ENCODE peak calls at places on chromosome 1, in four cellular contexts. R is mucosa of descending colon, V is colonic mucosa, P is choroid plexus epithelial cell. D is an unnamed sample.
A peak's percentile ranks its signal among the peaks of the same experiment; 100 is the strongest.

GRCh38 chr1:32068891-32069590 is 3.7 kb upstream of the TMEM39B start:
- DNase-seq in V (no peak), P (peak; percentile 53), R (no peak), D (no peak)

GRCh38 chr1:99537886-99538617 is 107.9 kb upstream of the PALMD start:
- DNase-seq in R (no peak), P (no peak), V (no peak), D (no peak)

GRCh38 chr1:204296431-204296988 is 63.2 kb downstream of the PLEKHA6 start:
- DNase-seq in V (no peak), P (peak; percentile 87), R (no peak), D (no peak)

GRCh38 chr1:2271841-2272655 is 43.9 kb downstream of the SKI start:
- DNase-seq in V (no peak), P (no peak), R (peak; percentile 39), D (no peak)

GRCh38 chr1:198417041-198417440 is 123.4 kb downstream of the ATP6V1G3 start:
- DNase-seq in R (no peak), P (no peak), V (no peak), D (no peak)

GRCh38 chr1:245673920-245674414 is 519.2 kb downstream of the KIF26B start:
- DNase-seq in V (no peak), R (no peak), P (peak; percentile 60), D (no peak)

GRCh38 chr1:31923905-31924304 is 14.3 kb downstream of the PTP4A2 start:
- DNase-seq in R (no peak), P (peak; percentile 38), V (no peak), D (no peak)

GRCh38 chr1:28197682-28198415 is 21.4 kb upstream of the PTAFR start:
- DNase-seq in V (no peak), R (no peak), P (no peak), D (no peak)

GRCh38 chr1:89952021-89952995 is 42.6 kb upstream of the ZNF326 start:
- DNase-seq in V (no peak), R (no peak), P (peak; percentile 49), D (no peak)

GRCh38 chr1:51605961-51606723 is 10.8 kb upstream of the OSBPL9 start:
- DNase-seq in P (no peak), R (no peak), V (no peak), D (no peak)

GRCh38 chr1:2328676-2329455 is 62.5 kb downstream of the MORN1 start:
- DNase-seq in R (no peak), P (no peak), V (no peak), D (no peak)

GRCh38 chr1:21956720-21957552 is 19.8 kb upstream of the HSPG2 start:
- DNase-seq in V (peak; percentile 78), R (peak; percentile 73), P (no peak), D (peak; percentile 42)

GRCh38 chr1:19028110-19028509 is 71.6 kb upstream of the IFFO2 start:
- DNase-seq in V (peak; percentile 45), P (no peak), R (peak; percentile 42), D (no peak)

GRCh38 chr1:98355656-98356384 is 305.7 kb upstream of the SNX7 start:
- DNase-seq in R (no peak), V (no peak), P (no peak), D (no peak)

DNA sequence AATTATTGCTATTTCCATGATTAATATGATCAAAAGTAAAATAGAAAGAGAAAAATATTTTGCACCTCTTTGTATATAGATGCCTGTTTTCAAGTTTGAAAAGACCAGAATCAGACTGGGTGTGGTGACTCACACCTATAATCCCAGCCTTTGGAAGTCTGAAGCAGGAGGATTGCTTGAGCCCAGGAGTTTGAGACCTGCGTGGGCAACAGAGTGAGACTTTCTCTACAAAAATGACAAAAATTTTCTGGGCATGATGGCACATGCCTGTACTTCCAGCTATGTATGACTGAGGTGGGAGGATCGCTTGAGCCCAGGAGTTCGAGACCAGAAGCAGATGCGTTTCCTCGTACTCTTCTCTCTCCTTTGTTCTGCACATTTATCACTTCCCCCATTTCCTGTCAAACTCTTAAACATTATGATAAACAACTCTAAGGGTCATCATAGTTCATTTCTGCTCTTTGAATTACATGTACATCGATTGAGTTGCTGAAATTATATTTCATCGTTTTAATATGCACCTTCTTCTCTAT is 309.9 kb upstream of the SNX7 start:
- DNase-seq in P (no peak), V (no peak), R (no peak), D (no peak)
- TF ChIP-seq CTCF in P (no peak), V (no peak), R (no peak), D (no peak)

GRCh38 chr1:59455206-59455605 is 158.3 kb downstream of the FGGY start:
- DNase-seq in V (no peak), P (peak; percentile 40), R (no peak), D (no peak)

GRCh38 chr1:59452559-59452958 is 155.7 kb downstream of the FGGY start:
- DNase-seq in P (no peak), R (no peak), V (no peak), D (no peak)

GRCh38 chr1:59453297-59453970 is 156.5 kb downstream of the FGGY start:
- DNase-seq in R (no peak), P (no peak), V (no peak), D (no peak)

GRCh38 chr1:59458884-59459283 is 162.0 kb downstream of the FGGY start:
- DNase-seq in R (no peak), P (no peak), V (no peak), D (no peak)

GRCh38 chr1:59457786-59458185 is 160.9 kb downstream of the FGGY start:
- DNase-seq in V (no peak), P (no peak), R (no peak), D (no peak)
- TF ChIP-seq CTCF in V (no peak), P (no peak), R (no peak), D (no peak)

GRCh38 chr1:150162862-150163706 is 13.4 kb downstream of the PLEKHO1 start:
- DNase-seq in R (peak; percentile 81), V (peak; percentile 77), P (peak; percentile 100), D (peak; percentile 75)
- TF ChIP-seq CTCF in R (no peak), V (no peak), P (peak; percentile 8), D (no peak)

DNA sequence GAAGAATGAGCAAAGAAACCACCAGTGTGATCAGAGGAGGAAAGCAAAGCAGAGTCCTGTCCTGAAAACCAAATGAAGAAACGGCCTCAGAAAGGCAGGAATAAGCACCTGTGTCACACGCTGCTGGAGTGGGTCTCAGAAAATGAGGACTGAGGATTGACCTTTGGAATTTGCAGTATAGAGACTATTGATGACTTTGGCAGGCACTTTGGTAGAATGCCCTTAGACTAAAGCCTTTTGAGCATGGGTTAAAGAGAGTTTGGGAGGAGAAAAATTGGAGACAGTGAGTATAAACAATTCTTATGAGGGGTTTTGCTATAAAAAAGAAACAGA is 43.2 kb downstream of the HENMT1 start:
- DNase-seq in V (no peak), R (no peak), P (no peak), D (no peak)
- TF ChIP-seq CTCF in V (no peak), R (no peak), P (no peak), D (no peak)

DNA sequence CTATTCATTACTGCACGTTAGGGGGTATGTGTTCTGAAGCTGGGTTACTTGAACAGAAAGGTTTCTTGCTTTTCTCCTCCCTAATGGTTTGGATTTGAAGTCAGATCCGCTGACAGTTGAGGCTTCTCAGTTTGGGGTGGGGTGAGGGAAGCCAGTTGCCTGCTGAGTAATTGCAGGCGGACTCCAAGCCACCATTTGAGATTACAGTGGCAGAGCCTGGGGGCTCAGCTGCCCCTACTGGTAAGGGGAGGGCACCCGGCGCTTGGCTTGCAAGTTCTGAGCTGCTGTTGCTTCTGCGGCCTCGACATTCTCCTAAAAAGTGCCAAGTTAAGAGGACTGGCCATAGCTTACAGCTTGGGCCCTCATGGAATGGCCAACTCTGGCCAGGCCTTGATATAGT is 2.0 kb downstream of the GRHL3 start:
- DNase-seq in R (peak; percentile 4), V (no peak), P (no peak), D (no peak)
- TF ChIP-seq CTCF in R (no peak), V (no peak), P (no peak), D (no peak)

GRCh38 chr1:53525595-53525994 is 66.4 kb downstream of the DMRTB1 start:
- DNase-seq in P (no peak), R (no peak), V (no peak), D (no peak)
- TF ChIP-seq CTCF in P (no peak), R (no peak), V (no peak), D (no peak)

D was measured in GM10248.